ENCODE peak calls at places on chromosome 12, in five cellular contexts. B, U, W, Y and J are unnamed samples.

GRCh38 chr12:30908389-30909087 is 18.0 kb upstream of the TSPAN11 start:
- DNase-seq in B (no peak), U (no peak), W (no peak), Y (no peak), J (no peak)

GRCh38 chr12:116142936-116143882 is 134.3 kb downstream of the MED13L start:
- DNase-seq in B (no peak), U (peak; percentile 94), W (no peak), Y (no peak), J (no peak)

GRCh38 chr12:55060470-55060869 is 40.7 kb downstream of the NEUROD4 start:
- DNase-seq in B (peak; percentile 29), U (peak; percentile 13), W (no peak), Y (no peak), J (no peak)

GRCh38 chr12:108854453-108855283 is 2.7 kb downstream of the SSH1 start:
- DNase-seq in B (no peak), U (peak; percentile 99), W (no peak), Y (no peak), J (no peak)

GRCh38 chr12:12705833-12706520 is 10.0 kb upstream of the GPR19 start:
- DNase-seq in B (no peak), U (no peak), W (no peak), Y (no peak), J (no peak)

GRCh38 chr12:31736472-31736871 is 7.7 kb upstream of the AMN1 start:
- DNase-seq in B (no peak), U (peak; percentile 95), W (no peak), Y (no peak), J (no peak)

GRCh38 chr12:124518051-124518932 is 49.1 kb downstream of the NCOR2 start:
- DNase-seq in B (no peak), U (peak; percentile 94), W (peak; percentile 90), Y (peak; percentile 87), J (peak; percentile 98)

GRCh38 chr12:123384318-123384993 is 524 bp downstream of the KMT5A start:
- DNase-seq in B (no peak), U (peak; percentile 63), W (no peak), Y (peak; percentile 35), J (no peak)

GRCh38 chr12:120573560-120573959 is 7.6 kb downstream of the POP5 start:
- DNase-seq in B (no peak), U (no peak), W (no peak), Y (no peak), J (no peak)

GRCh38 chr12:3593906-3594305 is 102.9 kb downstream of the PRMT8 start:
- DNase-seq in B (no peak), U (no peak), W (no peak), Y (no peak), J (no peak)

GRCh38 chr12:89357297-89357730 is 5.0 kb upstream of the DUSP6 start:
- DNase-seq in B (no peak), U (no peak), W (no peak), Y (peak; percentile 17), J (no peak)

GRCh38 chr12:113298861-113299545 is 35.9 kb downstream of the SLC8B1 start:
- DNase-seq in B (no peak), U (no peak), W (no peak), Y (peak; percentile 39), J (no peak)

GRCh38 chr12:69039881-69040280 is 106.9 kb upstream of the CPM start:
- DNase-seq in B (no peak), U (no peak), W (no peak), Y (no peak), J (no peak)

GRCh38 chr12:122406701-122407154 is 15.7 kb downstream of the CLIP1 start:
- DNase-seq in B (no peak), U (peak; percentile 22), W (no peak), Y (no peak), J (no peak)

GRCh38 chr12:401235-402126 is at the start of gene CCDC77:
- DNase-seq in B (peak; percentile 80), U (peak; percentile 95), W (peak; percentile 93), Y (peak; percentile 99), J (peak; percentile 96)